ENCODE peak calls at places on chromosome 3, in six cellular contexts. One of them, this sample, is unnamed. For H3K4me1, the result is how much of the 10 kb centered on the place peaks cover.

GRCh38 chr3:70851066-70851465 is 538.6 kb upstream of the MDFIC2 start:
- DNase-seq in CD8-positive, alpha-beta memory T cell: no peak
- DNase-seq in small intestine: no peak
- DNase-seq in pancreas: no peak
- DNase-seq in astrocyte: no peak
- DNase-seq in heart left ventricle: no peak
- DNase-seq in this sample: no peak

GRCh38 chr3:169453256-169454059 is 210.1 kb downstream of the MECOM start:
- DNase-seq in CD8-positive, alpha-beta memory T cell: no peak
- DNase-seq in small intestine: peak
- DNase-seq in pancreas: no peak
- DNase-seq in astrocyte: no peak
- DNase-seq in heart left ventricle: no peak
- DNase-seq in this sample: no peak

GRCh38 chr3:58177747-58178527 is 32.8 kb downstream of the DNASE1L3 start:
- DNase-seq in CD8-positive, alpha-beta memory T cell: peak
- DNase-seq in small intestine: peak
- DNase-seq in pancreas: peak
- DNase-seq in astrocyte: peak
- DNase-seq in heart left ventricle: peak
- DNase-seq in this sample: peak

GRCh38 chr3:153740109-153740508 is 381.1 kb upstream of the ARHGEF26 start:
- DNase-seq in CD8-positive, alpha-beta memory T cell: no peak
- DNase-seq in small intestine: peak
- DNase-seq in pancreas: no peak
- DNase-seq in astrocyte: no peak
- DNase-seq in heart left ventricle: no peak
- DNase-seq in this sample: no peak

GRCh38 chr3:189355481-189356201 is 183.9 kb downstream of the TPRG1 start:
- DNase-seq in CD8-positive, alpha-beta memory T cell: peak
- DNase-seq in small intestine: peak
- DNase-seq in pancreas: no peak
- DNase-seq in astrocyte: peak
- DNase-seq in heart left ventricle: no peak
- DNase-seq in this sample: no peak

GRCh38 chr3:192850501-192850981 is 67.1 kb downstream of the MB21D2 start:
- DNase-seq in CD8-positive, alpha-beta memory T cell: no peak
- DNase-seq in small intestine: peak
- DNase-seq in pancreas: no peak
- DNase-seq in astrocyte: peak
- DNase-seq in heart left ventricle: no peak
- DNase-seq in this sample: no peak

GRCh38 chr3:134197681-134198261 is 52.9 kb downstream of the RYK start:
- DNase-seq in CD8-positive, alpha-beta memory T cell: peak
- DNase-seq in small intestine: peak
- DNase-seq in pancreas: no peak
- DNase-seq in astrocyte: peak
- DNase-seq in heart left ventricle: no peak
- DNase-seq in this sample: no peak

GRCh38 chr3:123194552-123194951 is 7.2 kb upstream of the SEC22A start:
- DNase-seq in CD8-positive, alpha-beta memory T cell: no peak
- DNase-seq in small intestine: peak
- DNase-seq in pancreas: no peak
- DNase-seq in astrocyte: no peak
- DNase-seq in heart left ventricle: no peak
- DNase-seq in this sample: no peak

GRCh38 chr3:38738630-38739395 is 77.2 kb downstream of the SCN10A start:
- DNase-seq in CD8-positive, alpha-beta memory T cell: no peak
- DNase-seq in small intestine: peak
- DNase-seq in pancreas: no peak
- DNase-seq in astrocyte: no peak
- DNase-seq in heart left ventricle: no peak
- DNase-seq in this sample: no peak

GRCh38 chr3:113590983-113591382 is 58.6 kb downstream of the SIDT1 start:
- DNase-seq in CD8-positive, alpha-beta memory T cell: no peak
- DNase-seq in small intestine: no peak
- DNase-seq in pancreas: no peak
- DNase-seq in astrocyte: no peak
- DNase-seq in heart left ventricle: no peak
- DNase-seq in this sample: no peak

GRCh38 chr3:101635954-101636798 is 40.8 kb downstream of the ZBTB11 start:
- DNase-seq in CD8-positive, alpha-beta memory T cell: peak
- DNase-seq in small intestine: peak
- DNase-seq in pancreas: peak
- DNase-seq in astrocyte: no peak
- DNase-seq in heart left ventricle: peak
- DNase-seq in this sample: peak

GRCh38 chr3:122558605-122559004 is 5.5 kb downstream of the PARP9 start:
- DNase-seq in CD8-positive, alpha-beta memory T cell: no peak
- DNase-seq in small intestine: no peak
- DNase-seq in pancreas: no peak
- DNase-seq in astrocyte: no peak
- DNase-seq in heart left ventricle: no peak
- DNase-seq in this sample: no peak

GRCh38 chr3:178895178-178895789 is 176.3 kb downstream of the ZMAT3 start:
- DNase-seq in CD8-positive, alpha-beta memory T cell: no peak
- DNase-seq in small intestine: no peak
- DNase-seq in pancreas: no peak
- DNase-seq in astrocyte: no peak
- DNase-seq in heart left ventricle: no peak
- DNase-seq in this sample: no peak

GRCh38 chr3:45986303-45986982 is 9.2 kb downstream of the FYCO1 start:
- DNase-seq in CD8-positive, alpha-beta memory T cell: no peak
- DNase-seq in small intestine: peak
- DNase-seq in pancreas: peak
- DNase-seq in astrocyte: peak
- DNase-seq in heart left ventricle: peak
- DNase-seq in this sample: peak

GRCh38 chr3:143600762-143601161 is 247.5 kb downstream of the SLC9A9 start:
- DNase-seq in CD8-positive, alpha-beta memory T cell: no peak
- DNase-seq in small intestine: no peak
- DNase-seq in pancreas: no peak
- DNase-seq in astrocyte: peak
- DNase-seq in heart left ventricle: no peak
- DNase-seq in this sample: no peak

GRCh38 chr3:192010490-192010889 is 549.5 kb downstream of the PYDC2 start:
- DNase-seq in CD8-positive, alpha-beta memory T cell: no peak
- DNase-seq in small intestine: no peak
- DNase-seq in pancreas: no peak
- DNase-seq in astrocyte: no peak
- DNase-seq in heart left ventricle: no peak
- DNase-seq in this sample: no peak

GRCh38 chr3:38960953-38961622 is 90.7 kb downstream of the SCN11A start:
- DNase-seq in CD8-positive, alpha-beta memory T cell: no peak
- DNase-seq in small intestine: peak
- DNase-seq in pancreas: peak
- DNase-seq in astrocyte: peak
- DNase-seq in heart left ventricle: peak
- DNase-seq in this sample: no peak

GRCh38 chr3:41193822-41194539 is 5.3 kb upstream of the CTNNB1 start:
- DNase-seq in CD8-positive, alpha-beta memory T cell: no peak
- DNase-seq in small intestine: no peak
- DNase-seq in pancreas: no peak
- DNase-seq in astrocyte: no peak
- DNase-seq in heart left ventricle: no peak
- DNase-seq in this sample: no peak

GRCh38 chr3:30473374-30474051 is 132.9 kb upstream of the TGFBR2 start:
- DNase-seq in CD8-positive, alpha-beta memory T cell: no peak
- DNase-seq in small intestine: no peak
- DNase-seq in pancreas: no peak
- DNase-seq in astrocyte: peak
- DNase-seq in heart left ventricle: peak
- DNase-seq in this sample: peak

GRCh38 chr3:178289544-178290160 is 246.6 kb upstream of the KCNMB2 start:
- DNase-seq in CD8-positive, alpha-beta memory T cell: no peak
- DNase-seq in small intestine: no peak
- DNase-seq in pancreas: no peak
- DNase-seq in astrocyte: no peak
- DNase-seq in heart left ventricle: peak
- DNase-seq in this sample: no peak

GRCh38 chr3:51720292-51721061 is 13.6 kb downstream of the GRM2 start:
- DNase-seq in CD8-positive, alpha-beta memory T cell: no peak
- DNase-seq in small intestine: no peak
- DNase-seq in pancreas: no peak
- DNase-seq in astrocyte: no peak
- DNase-seq in heart left ventricle: no peak
- DNase-seq in this sample: no peak

GRCh38 chr3:87045473-87045872 is 54.5 kb upstream of the VGLL3 start:
- DNase-seq in CD8-positive, alpha-beta memory T cell: no peak
- DNase-seq in small intestine: no peak
- DNase-seq in pancreas: no peak
- DNase-seq in astrocyte: no peak
- DNase-seq in heart left ventricle: no peak
- DNase-seq in this sample: no peak

GRCh38 chr3:136350557-136350956 is 100.4 kb downstream of the PCCB start:
- DNase-seq in CD8-positive, alpha-beta memory T cell: no peak
- DNase-seq in small intestine: no peak
- DNase-seq in pancreas: no peak
- DNase-seq in astrocyte: peak
- DNase-seq in heart left ventricle: no peak
- DNase-seq in this sample: no peak

GRCh38 chr3:154324919-154325318 is 632 bp upstream of the DHX36 start:
- DNase-seq in CD8-positive, alpha-beta memory T cell: no peak
- DNase-seq in small intestine: peak
- DNase-seq in pancreas: no peak
- DNase-seq in astrocyte: no peak
- DNase-seq in heart left ventricle: no peak
- DNase-seq in this sample: no peak

GRCh38 chr3:150091626-150092025 is 120.9 kb upstream of the PFN2 start:
- DNase-seq in CD8-positive, alpha-beta memory T cell: no peak
- DNase-seq in small intestine: no peak
- DNase-seq in pancreas: no peak
- DNase-seq in astrocyte: no peak
- DNase-seq in heart left ventricle: no peak
- DNase-seq in this sample: no peak

GRCh38 chr3:140440446-140440845 is 237.4 kb upstream of the TRIM42 start:
- DNase-seq in CD8-positive, alpha-beta memory T cell: no peak
- DNase-seq in small intestine: no peak
- DNase-seq in pancreas: no peak
- DNase-seq in astrocyte: no peak
- DNase-seq in heart left ventricle: no peak
- DNase-seq in this sample: no peak

GRCh38 chr3:88059380-88060160 is 515 bp downstream of the ZNF654 start:
- DNase-seq in CD8-positive, alpha-beta memory T cell: no peak
- DNase-seq in small intestine: no peak
- DNase-seq in pancreas: no peak
- DNase-seq in astrocyte: no peak
- DNase-seq in heart left ventricle: peak
- DNase-seq in this sample: peak
- H3K4me1 ChIP-seq in CD8-positive, alpha-beta memory T cell: under half
- H3K4me1 ChIP-seq in small intestine: under half
- H3K4me1 ChIP-seq in pancreas: under half
- H3K4me1 ChIP-seq in astrocyte: under half
- H3K4me1 ChIP-seq in heart left ventricle: under half
- H3K4me1 ChIP-seq in this sample: half or more

GRCh38 chr3:132265008-132265407 is 52.2 kb upstream of the ACP3 start:
- DNase-seq in CD8-positive, alpha-beta memory T cell: no peak
- DNase-seq in small intestine: peak
- DNase-seq in pancreas: no peak
- DNase-seq in astrocyte: no peak
- DNase-seq in heart left ventricle: no peak
- DNase-seq in this sample: no peak
- H3K4me1 ChIP-seq in CD8-positive, alpha-beta memory T cell: under half
- H3K4me1 ChIP-seq in small intestine: under half
- H3K4me1 ChIP-seq in pancreas: under half
- H3K4me1 ChIP-seq in astrocyte: under half
- H3K4me1 ChIP-seq in heart left ventricle: under half
- H3K4me1 ChIP-seq in this sample: under half

GRCh38 chr3:66297917-66298316 is 77.1 kb downstream of the SLC25A26 start:
- DNase-seq in CD8-positive, alpha-beta memory T cell: no peak
- DNase-seq in small intestine: no peak
- DNase-seq in pancreas: no peak
- DNase-seq in astrocyte: peak
- DNase-seq in heart left ventricle: no peak
- DNase-seq in this sample: no peak
- H3K4me1 ChIP-seq in CD8-positive, alpha-beta memory T cell: half or more
- H3K4me1 ChIP-seq in small intestine: under half
- H3K4me1 ChIP-seq in pancreas: under half
- H3K4me1 ChIP-seq in astrocyte: under half
- H3K4me1 ChIP-seq in heart left ventricle: under half
- H3K4me1 ChIP-seq in this sample: under half

GRCh38 chr3:99684678-99685077 is 46.3 kb downstream of the COL8A1 start:
- DNase-seq in CD8-positive, alpha-beta memory T cell: no peak
- DNase-seq in small intestine: no peak
- DNase-seq in pancreas: no peak
- DNase-seq in astrocyte: peak
- DNase-seq in heart left ventricle: no peak
- DNase-seq in this sample: no peak

GRCh38 chr3:99683465-99683864 is 45.1 kb downstream of the COL8A1 start:
- DNase-seq in CD8-positive, alpha-beta memory T cell: no peak
- DNase-seq in small intestine: no peak
- DNase-seq in pancreas: no peak
- DNase-seq in astrocyte: peak
- DNase-seq in heart left ventricle: no peak
- DNase-seq in this sample: no peak

GRCh38 chr3:99683876-99684275 is 45.5 kb downstream of the COL8A1 start:
- DNase-seq in CD8-positive, alpha-beta memory T cell: no peak
- DNase-seq in small intestine: no peak
- DNase-seq in pancreas: no peak
- DNase-seq in astrocyte: no peak
- DNase-seq in heart left ventricle: no peak
- DNase-seq in this sample: no peak

GRCh38 chr3:99686469-99686868 is 48.1 kb downstream of the COL8A1 start:
- DNase-seq in CD8-positive, alpha-beta memory T cell: no peak
- DNase-seq in small intestine: no peak
- DNase-seq in pancreas: no peak
- DNase-seq in astrocyte: no peak
- DNase-seq in heart left ventricle: no peak
- DNase-seq in this sample: no peak

DNA sequence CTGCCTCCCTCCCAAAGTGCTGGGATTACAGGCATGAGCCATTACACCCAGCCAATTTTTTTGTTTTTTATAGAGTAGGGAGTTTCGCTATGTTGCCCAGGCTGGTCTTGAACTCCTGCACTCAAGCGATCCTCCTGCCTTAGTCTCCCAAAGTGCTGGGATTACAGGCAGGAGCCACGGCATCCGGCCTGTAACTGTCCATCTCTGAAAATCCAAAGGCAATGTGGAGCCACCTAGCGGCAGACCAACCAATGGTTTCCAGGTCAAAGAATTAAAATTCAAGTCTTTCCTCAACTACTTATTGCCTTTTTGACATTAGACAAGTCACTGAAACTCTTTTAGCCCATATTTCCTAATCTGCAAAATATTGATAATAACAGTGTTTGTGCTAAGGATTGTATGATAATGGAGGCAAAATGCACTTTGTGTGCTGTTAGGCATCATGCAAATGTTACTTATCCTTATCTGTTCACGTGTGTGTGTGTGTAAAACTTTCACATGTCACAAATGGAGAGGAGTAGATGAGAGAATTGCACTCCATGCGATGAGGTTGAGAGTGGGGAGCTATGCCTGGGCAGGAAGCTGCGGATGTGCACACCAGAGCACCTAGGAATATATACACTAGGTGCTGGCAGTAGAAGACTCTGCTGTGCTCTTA is 48.7 kb downstream of the COL8A1 start:
- DNase-seq in CD8-positive, alpha-beta memory T cell: no peak
- DNase-seq in small intestine: peak
- DNase-seq in pancreas: peak
- DNase-seq in astrocyte: no peak
- DNase-seq in heart left ventricle: peak
- DNase-seq in this sample: no peak
- H3K4me1 ChIP-seq in CD8-positive, alpha-beta memory T cell: under half
- H3K4me1 ChIP-seq in small intestine: under half
- H3K4me1 ChIP-seq in pancreas: under half
- H3K4me1 ChIP-seq in astrocyte: under half
- H3K4me1 ChIP-seq in heart left ventricle: under half
- H3K4me1 ChIP-seq in this sample: under half

This sample was measured in left lung.